ENCODE peak calls at places on chromosomes 1 and 21, in six cellular contexts. L is GM23338; I is HCT116; M is CD4-positive, alpha-beta T cell; P is substantia nigra; U is ovary. H is an unnamed sample.
A peak's percentile ranks its signal among the peaks of the same experiment; 100 is the strongest.

GRCh38 chr1:209552406-209553264 is 30.9 kb upstream of the CAMK1G start:
- DNase-seq in L (peak; percentile 11), I (no peak), M (no peak), P (no peak), U (no peak), H (no peak)

GRCh38 chr1:167310732-167311131 is 90.0 kb downstream of the POU2F1 start:
- DNase-seq in L (no peak), I (no peak), M (no peak), P (no peak), U (no peak), H (no peak)

GRCh38 chr1:25086518-25087079 is 145.7 kb downstream of the SYF2 start:
- DNase-seq in L (no peak), I (no peak), M (no peak), P (no peak), U (no peak), H (no peak)

GRCh38 chr1:147515046-147515869 is 26.0 kb upstream of the BCL9 start:
- DNase-seq in L (peak; percentile 74), I (peak; percentile 62), M (no peak), P (no peak), U (no peak), H (peak; percentile 17)

GRCh38 chr1:8398677-8399076 is 80.8 kb downstream of the SLC45A1 start:
- DNase-seq in L (no peak), I (no peak), M (no peak), P (no peak), U (no peak), H (no peak)

GRCh38 chr1:215083408-215083961 is 948 bp downstream of the KCNK2 start:
- DNase-seq in L (peak; percentile 54), I (no peak), M (no peak), P (no peak), U (peak; percentile 24), H (no peak)

GRCh38 chr1:94335950-94336349 is 82.2 kb upstream of the ABCD3 start:
- DNase-seq in L (peak; percentile 92), I (peak; percentile 93), M (no peak), P (peak; percentile 49), U (peak; percentile 74), H (no peak)

GRCh38 chr1:48039088-48040049 is 42.2 kb upstream of the TRABD2B start:
- DNase-seq in L (peak; percentile 31), I (no peak), M (no peak), P (no peak), U (no peak), H (no peak)

GRCh38 chr1:206048582-206048981 is 4.4 kb upstream of the RHEX start:
- DNase-seq in L (peak; percentile 39), I (no peak), M (no peak), P (no peak), U (no peak), H (no peak)

GRCh38 chr1:218711884-218712674 is 366.9 kb downstream of the TGFB2 start:
- DNase-seq in L (no peak), I (no peak), M (no peak), P (no peak), U (no peak), H (no peak)

GRCh38 chr1:181206513-181206912 is 118.0 kb downstream of the IER5 start:
- DNase-seq in L (peak; percentile 49), I (no peak), M (no peak), P (no peak), U (no peak), H (no peak)

GRCh38 chr1:36829951-36830350 is 204.4 kb downstream of the GRIK3 start:
- DNase-seq in L (no peak), I (no peak), M (no peak), P (no peak), U (no peak), H (no peak)

GRCh38 chr1:32380061-32380460 is 14.2 kb downstream of the BSDC1 start:
- DNase-seq in L (no peak), I (no peak), M (no peak), P (no peak), U (no peak), H (no peak)

GRCh38 chr1:84339503-84339902 is 38.0 kb downstream of the SAMD13 start:
- DNase-seq in L (no peak), I (no peak), M (no peak), P (no peak), U (no peak), H (no peak)

GRCh38 chr1:91821126-91821868 is 64.7 kb downstream of the TGFBR3 start:
- DNase-seq in L (no peak), I (no peak), M (no peak), P (no peak), U (no peak), H (no peak)

GRCh38 chr1:199573047-199573446 is 454.5 kb upstream of the NR5A2 start:
- DNase-seq in L (no peak), I (no peak), M (no peak), P (no peak), U (no peak), H (no peak)
- H3K27ac ChIP-seq in L (no peak overlapping the region), I (no peak overlapping the region), M (no peak overlapping the region), P (no peak overlapping the region), U (no peak overlapping the region), H (no peak overlapping the region)

DNA sequence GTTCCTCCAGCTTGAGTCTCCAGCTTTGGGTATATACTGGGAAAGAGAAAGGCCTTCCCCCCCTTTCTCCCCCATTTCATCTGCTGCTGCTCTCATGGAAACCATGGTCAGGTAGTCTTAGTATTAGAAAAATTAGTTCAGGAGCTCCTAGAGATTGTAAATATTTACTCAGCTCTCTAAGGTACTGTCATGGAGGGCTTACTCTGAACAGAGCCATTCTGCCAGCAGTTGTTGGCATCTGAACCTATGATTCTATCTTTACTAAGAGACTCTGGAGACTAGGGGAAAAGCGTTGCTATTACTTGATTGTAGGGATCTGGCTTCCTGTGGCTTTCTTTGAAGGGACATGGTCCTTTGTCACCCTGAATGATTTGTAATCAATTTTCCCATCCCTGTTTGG is 6.1 kb downstream of the INTS3 start:
- DNase-seq in L (no peak), I (no peak), M (no peak), P (no peak), U (no peak), H (no peak)
- H3K27ac ChIP-seq in L (peak overlapping the region; percentile 76), I (no peak overlapping the region), M (no peak overlapping the region), P (no peak overlapping the region), U (no peak overlapping the region), H (no peak overlapping the region)

GRCh38 chr21:38625000-38625399 is 126.7 kb upstream of the ERG start:
- DNase-seq in L (no peak), I (no peak), M (no peak), P (no peak), U (no peak), H (no peak)

GRCh38 chr21:38622081-38622826 is 124.0 kb upstream of the ERG start:
- DNase-seq in L (no peak), I (no peak), M (no peak), P (no peak), U (no peak), H (no peak)

GRCh38 chr21:38621132-38621531 is 122.9 kb upstream of the ERG start:
- DNase-seq in L (no peak), I (no peak), M (no peak), P (no peak), U (no peak), H (no peak)

GRCh38 chr21:38622827-38623209 is 124.5 kb upstream of the ERG start:
- DNase-seq in L (no peak), I (no peak), M (no peak), P (no peak), U (no peak), H (no peak)

DNA sequence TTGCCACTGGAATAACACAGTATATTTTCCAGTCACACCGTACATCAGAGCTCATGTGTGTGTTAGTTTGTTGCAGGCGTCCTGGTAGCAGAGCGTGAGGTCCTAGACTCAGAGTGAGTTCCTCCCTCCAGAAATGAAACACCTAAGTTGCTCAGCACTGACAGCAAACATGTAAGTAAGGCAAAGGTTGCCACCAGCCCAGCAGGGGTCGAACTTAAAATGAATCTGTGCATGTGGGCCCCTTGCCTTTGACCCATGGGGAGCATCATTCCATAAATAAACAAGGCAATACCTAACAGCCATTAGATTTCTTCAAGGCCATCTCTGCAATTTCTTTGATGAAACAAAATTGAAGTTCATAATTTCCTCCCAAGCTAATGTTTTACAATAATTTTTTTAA is 125.3 kb upstream of the ERG start:
- DNase-seq in L (no peak), I (no peak), M (no peak), P (no peak), U (no peak), H (no peak)
- H3K27ac ChIP-seq in L (no peak overlapping the region), I (no peak overlapping the region), M (no peak overlapping the region), P (no peak overlapping the region), U (no peak overlapping the region), H (no peak overlapping the region)

DNA sequence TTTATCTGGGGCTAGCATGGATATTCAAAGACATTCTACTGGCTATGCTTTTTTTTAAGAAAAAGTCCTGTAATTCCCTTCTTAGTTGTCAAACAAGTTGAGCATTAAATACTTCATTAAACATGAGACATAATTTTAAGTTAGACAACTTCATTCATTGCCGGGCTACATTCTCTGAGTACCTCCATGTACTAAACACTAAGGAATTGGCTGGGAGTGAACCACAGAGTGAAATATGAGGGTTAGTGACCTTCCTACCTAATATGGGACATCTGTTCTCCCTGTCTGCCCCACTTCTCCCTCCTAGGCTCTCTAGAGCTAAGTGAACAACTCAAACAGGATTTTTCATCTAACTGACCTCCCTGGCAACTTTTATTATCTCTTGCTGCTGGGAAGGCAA is 370.4 kb downstream of the VAV3 start:
- DNase-seq in L (no peak), I (no peak), M (no peak), P (no peak), U (no peak), H (no peak)
- H3K27ac ChIP-seq in L (no peak overlapping the region), I (no peak overlapping the region), M (no peak overlapping the region), P (no peak overlapping the region), U (no peak overlapping the region), H (no peak overlapping the region)